ENCODE peak calls at places on chromosomes 1 and 21, in seven cellular contexts. R is HT1080; O is NCI-H1694 treated with DMSO at 0.1 percent for 48 hours; A is WTC11; I is SK-N-SH; L is thoracic aorta; Y is activated CD8-positive, alpha-beta memory T cell treated with anti-CD3 and anti-CD28 coated beads for 1 hour. C is an unnamed sample.
A peak's percentile ranks its signal among the peaks of the same experiment; 100 is the strongest.

GRCh38 chr1:160117709-160118183 is 2.2 kb downstream of the ATP1A2 start:
- DNase-seq in R (no peak), O (no peak), A (no peak), I (no peak), L (no peak), Y (no peak), C (no peak)

GRCh38 chr1:243499248-243499647 is 243.4 kb downstream of the SDCCAG8 start:
- DNase-seq in R (no peak), O (no peak), A (no peak), I (no peak), L (no peak), Y (no peak), C (no peak)

GRCh38 chr1:11158720-11159321 is 30.3 kb upstream of the ANGPTL7 start:
- DNase-seq in R (peak; percentile 94), O (no peak), A (no peak), I (no peak), L (no peak), Y (no peak), C (peak; percentile 75)

GRCh38 chr21:40054403-40054802 is 187.2 kb downstream of the PCP4 start:
- DNase-seq in R (no peak), O (peak; percentile 91), A (no peak), I (no peak), L (peak; percentile 55), Y (no peak), C (no peak)

GRCh38 chr1:22598736-22599135 is 35.4 kb downstream of the EPHA8 start:
- DNase-seq in R (no peak), O (no peak), A (no peak), I (no peak), L (no peak), Y (no peak), C (no peak)

GRCh38 chr1:117061986-117062415 is 1.9 kb downstream of the TTF2 start:
- DNase-seq in R (peak; percentile 81), O (no peak), A (no peak), I (no peak), L (no peak), Y (no peak), C (no peak)

GRCh38 chr1:87806377-87807094 is 477.9 kb downstream of the LMO4 start:
- DNase-seq in R (peak; percentile 1), O (no peak), A (no peak), I (no peak), L (no peak), Y (no peak), C (no peak)

GRCh38 chr1:211382714-211383480 is 56.3 kb downstream of the TRAF5 start:
- DNase-seq in R (peak; percentile 85), O (peak; percentile 78), A (peak; percentile 91), I (peak; percentile 93), L (peak; percentile 57), Y (peak; percentile 30), C (peak; percentile 76)

GRCh38 chr1:150971583-150972416 is 2.8 kb downstream of the CERS2 start:
- DNase-seq in R (no peak), O (no peak), A (peak; percentile 50), I (peak; percentile 39), L (no peak), Y (no peak), C (no peak)

GRCh38 chr1:50970927-50971582 is 1.0 kb downstream of the CDKN2C start:
- DNase-seq in R (peak; percentile 32), O (peak; percentile 63), A (no peak), I (no peak), L (no peak), Y (no peak), C (no peak)